ENCODE peak calls at places on chromosome 17, in ten cellular contexts. One of them, this sample, is unnamed.

GRCh38 chr17:82802141-82802540 is 37.7 kb downstream of the ZNF750 start:
- DNase-seq in CD8-positive, alpha-beta T cell: no peak
- DNase-seq in NB4: no peak
- DNase-seq in bronchial epithelial cell: no peak
- DNase-seq in tibial nerve: no peak
- DNase-seq in left ventricle myocardium inferior: no peak
- DNase-seq in AG09319: no peak
- DNase-seq in gastrocnemius medialis: no peak
- DNase-seq in SK-N-SH: no peak
- DNase-seq in GM20000: no peak
- DNase-seq in this sample: no peak

GRCh38 chr17:13833921-13834320 is 232.2 kb upstream of the HS3ST3A1 start:
- DNase-seq in CD8-positive, alpha-beta T cell: no peak
- DNase-seq in NB4: no peak
- DNase-seq in bronchial epithelial cell: no peak
- DNase-seq in tibial nerve: no peak
- DNase-seq in left ventricle myocardium inferior: no peak
- DNase-seq in AG09319: no peak
- DNase-seq in gastrocnemius medialis: no peak
- DNase-seq in SK-N-SH: no peak
- DNase-seq in GM20000: no peak
- DNase-seq in this sample: no peak

GRCh38 chr17:83201206-83202001 is 122.0 kb downstream of the METRNL start:
- DNase-seq in CD8-positive, alpha-beta T cell: no peak
- DNase-seq in NB4: peak; percentile 9
- DNase-seq in bronchial epithelial cell: no peak
- DNase-seq in tibial nerve: peak; percentile 7
- DNase-seq in left ventricle myocardium inferior: no peak
- DNase-seq in AG09319: no peak
- DNase-seq in gastrocnemius medialis: peak; percentile 8
- DNase-seq in SK-N-SH: no peak
- DNase-seq in GM20000: no peak
- DNase-seq in this sample: no peak

GRCh38 chr17:46851029-46851741 is at the start of gene WNT9B:
- DNase-seq in CD8-positive, alpha-beta T cell: no peak
- DNase-seq in NB4: no peak
- DNase-seq in bronchial epithelial cell: no peak
- DNase-seq in tibial nerve: no peak
- DNase-seq in left ventricle myocardium inferior: no peak
- DNase-seq in AG09319: no peak
- DNase-seq in gastrocnemius medialis: no peak
- DNase-seq in SK-N-SH: peak; percentile 90
- DNase-seq in GM20000: no peak
- DNase-seq in this sample: no peak

GRCh38 chr17:10295728-10296343 is 77.0 kb downstream of the MYH13 start:
- DNase-seq in CD8-positive, alpha-beta T cell: no peak
- DNase-seq in NB4: peak; percentile 77
- DNase-seq in bronchial epithelial cell: peak; percentile 34
- DNase-seq in tibial nerve: no peak
- DNase-seq in left ventricle myocardium inferior: peak; percentile 37
- DNase-seq in AG09319: peak; percentile 4
- DNase-seq in gastrocnemius medialis: no peak
- DNase-seq in SK-N-SH: peak; percentile 49
- DNase-seq in GM20000: peak; percentile 68
- DNase-seq in this sample: peak; percentile 12

GRCh38 chr17:82434216-82434565 is 15.8 kb upstream of the OGFOD3 start:
- DNase-seq in CD8-positive, alpha-beta T cell: no peak
- DNase-seq in NB4: no peak
- DNase-seq in bronchial epithelial cell: no peak
- DNase-seq in tibial nerve: no peak
- DNase-seq in left ventricle myocardium inferior: no peak
- DNase-seq in AG09319: no peak
- DNase-seq in gastrocnemius medialis: no peak
- DNase-seq in SK-N-SH: no peak
- DNase-seq in GM20000: peak; percentile 48
- DNase-seq in this sample: no peak

GRCh38 chr17:58329035-58329807 is 626 bp upstream of the TSPOAP1 start:
- DNase-seq in CD8-positive, alpha-beta T cell: peak; percentile 75
- DNase-seq in NB4: peak; percentile 98
- DNase-seq in bronchial epithelial cell: no peak
- DNase-seq in tibial nerve: no peak
- DNase-seq in left ventricle myocardium inferior: peak; percentile 30
- DNase-seq in AG09319: no peak
- DNase-seq in gastrocnemius medialis: no peak
- DNase-seq in SK-N-SH: peak; percentile 73
- DNase-seq in GM20000: peak; percentile 81
- DNase-seq in this sample: no peak

GRCh38 chr17:51391992-51392654 is 131.8 kb downstream of the UTP18 start:
- DNase-seq in CD8-positive, alpha-beta T cell: no peak
- DNase-seq in NB4: no peak
- DNase-seq in bronchial epithelial cell: peak; percentile 15
- DNase-seq in tibial nerve: no peak
- DNase-seq in left ventricle myocardium inferior: no peak
- DNase-seq in AG09319: no peak
- DNase-seq in gastrocnemius medialis: no peak
- DNase-seq in SK-N-SH: no peak
- DNase-seq in GM20000: no peak
- DNase-seq in this sample: no peak

GRCh38 chr17:65039349-65039988 is 17.1 kb downstream of the GNA13 start:
- DNase-seq in CD8-positive, alpha-beta T cell: peak; percentile 75
- DNase-seq in NB4: no peak
- DNase-seq in bronchial epithelial cell: peak; percentile 96
- DNase-seq in tibial nerve: no peak
- DNase-seq in left ventricle myocardium inferior: no peak
- DNase-seq in AG09319: no peak
- DNase-seq in gastrocnemius medialis: no peak
- DNase-seq in SK-N-SH: no peak
- DNase-seq in GM20000: peak; percentile 55
- DNase-seq in this sample: no peak

GRCh38 chr17:70794757-70795156 is 625.4 kb downstream of the KCNJ2 start:
- DNase-seq in CD8-positive, alpha-beta T cell: no peak
- DNase-seq in NB4: no peak
- DNase-seq in bronchial epithelial cell: no peak
- DNase-seq in tibial nerve: no peak
- DNase-seq in left ventricle myocardium inferior: no peak
- DNase-seq in AG09319: no peak
- DNase-seq in gastrocnemius medialis: no peak
- DNase-seq in SK-N-SH: no peak
- DNase-seq in GM20000: no peak
- DNase-seq in this sample: no peak

GRCh38 chr17:44960654-44961053 is 7.4 kb downstream of the C1QL1 start:
- DNase-seq in CD8-positive, alpha-beta T cell: no peak
- DNase-seq in NB4: no peak
- DNase-seq in bronchial epithelial cell: no peak
- DNase-seq in tibial nerve: no peak
- DNase-seq in left ventricle myocardium inferior: no peak
- DNase-seq in AG09319: no peak
- DNase-seq in gastrocnemius medialis: no peak
- DNase-seq in SK-N-SH: no peak
- DNase-seq in GM20000: no peak
- DNase-seq in this sample: no peak

GRCh38 chr17:66540131-66540781 is 237.8 kb downstream of the PRKCA start:
- DNase-seq in CD8-positive, alpha-beta T cell: no peak
- DNase-seq in NB4: peak; percentile 20
- DNase-seq in bronchial epithelial cell: no peak
- DNase-seq in tibial nerve: peak; percentile 53
- DNase-seq in left ventricle myocardium inferior: peak; percentile 35
- DNase-seq in AG09319: no peak
- DNase-seq in gastrocnemius medialis: no peak
- DNase-seq in SK-N-SH: peak; percentile 48
- DNase-seq in GM20000: no peak
- DNase-seq in this sample: peak; percentile 52

DNA sequence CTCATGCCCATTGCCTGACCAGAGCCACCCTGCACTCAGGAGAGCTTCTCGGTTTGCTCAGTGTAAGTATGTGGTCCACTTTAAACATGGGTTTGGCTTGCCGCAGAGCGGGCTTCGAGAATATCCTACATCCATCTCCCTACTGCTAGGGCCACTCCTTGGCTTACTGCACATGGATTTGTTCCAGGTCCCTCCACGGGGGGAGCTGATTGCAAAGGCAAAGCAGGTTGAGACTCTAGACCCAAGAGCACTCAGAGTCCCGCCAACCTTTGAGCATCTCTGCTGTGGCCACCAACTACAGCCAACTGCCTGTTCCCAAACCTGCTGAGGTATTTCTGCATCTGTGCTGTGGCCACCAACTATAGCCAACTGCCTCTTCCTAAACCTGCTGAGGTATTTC is 26.4 kb downstream of the RNF135 start:
- DNase-seq in CD8-positive, alpha-beta T cell: no peak
- DNase-seq in NB4: no peak
- DNase-seq in bronchial epithelial cell: no peak
- DNase-seq in tibial nerve: no peak
- DNase-seq in left ventricle myocardium inferior: no peak
- DNase-seq in AG09319: no peak
- DNase-seq in gastrocnemius medialis: no peak
- DNase-seq in SK-N-SH: no peak
- DNase-seq in GM20000: no peak
- DNase-seq in this sample: no peak
- TF ChIP-seq CTCF in CD8-positive, alpha-beta T cell: no peak
- TF ChIP-seq CTCF in NB4: no peak
- TF ChIP-seq CTCF in bronchial epithelial cell: no peak
- TF ChIP-seq CTCF in tibial nerve: no peak
- TF ChIP-seq CTCF in left ventricle myocardium inferior: no peak
- TF ChIP-seq CTCF in AG09319: no peak
- TF ChIP-seq CTCF in gastrocnemius medialis: no peak
- TF ChIP-seq CTCF in SK-N-SH: no peak
- TF ChIP-seq CTCF in GM20000: no peak
- TF ChIP-seq CTCF in this sample: no peak

GRCh38 chr17:75589017-75589918 is 1.7 kb downstream of the MYO15B start:
- DNase-seq in CD8-positive, alpha-beta T cell: peak; percentile 94
- DNase-seq in NB4: peak; percentile 89
- DNase-seq in bronchial epithelial cell: peak; percentile 36
- DNase-seq in tibial nerve: peak; percentile 95
- DNase-seq in left ventricle myocardium inferior: peak; percentile 98
- DNase-seq in AG09319: peak; percentile 62
- DNase-seq in gastrocnemius medialis: peak; percentile 89
- DNase-seq in SK-N-SH: peak; percentile 100
- DNase-seq in GM20000: peak; percentile 100
- DNase-seq in this sample: no peak
- TF ChIP-seq CTCF in CD8-positive, alpha-beta T cell: peak; percentile 61
- TF ChIP-seq CTCF in NB4: peak; percentile 11
- TF ChIP-seq CTCF in bronchial epithelial cell: peak; percentile 25
- TF ChIP-seq CTCF in tibial nerve: peak; percentile 98
- TF ChIP-seq CTCF in left ventricle myocardium inferior: peak; percentile 79
- TF ChIP-seq CTCF in AG09319: peak; percentile 25
- TF ChIP-seq CTCF in gastrocnemius medialis: peak; percentile 75
- TF ChIP-seq CTCF in SK-N-SH: peak; percentile 60
- TF ChIP-seq CTCF in GM20000: peak; percentile 85
- TF ChIP-seq CTCF in this sample: no peak

DNA sequence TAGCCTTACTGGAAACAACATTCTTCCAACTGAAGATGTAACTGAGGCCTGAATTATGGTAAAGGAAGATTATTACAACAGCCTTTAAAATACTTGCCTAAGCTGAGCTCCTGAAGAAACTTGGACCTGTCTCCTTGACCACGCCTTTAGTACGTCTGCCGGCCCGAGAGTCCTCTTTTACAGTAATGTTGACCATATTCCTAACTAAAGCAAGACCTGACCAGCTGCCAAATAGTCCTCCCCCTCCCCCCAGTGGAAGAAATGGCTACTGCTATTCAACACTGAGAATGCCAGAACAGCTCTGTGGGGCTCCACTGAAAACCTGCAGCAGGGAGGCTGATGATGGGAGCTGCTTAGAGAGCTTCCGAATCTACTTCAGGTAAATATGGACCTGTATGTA is 12.6 kb upstream of the FOXJ1 start:
- DNase-seq in CD8-positive, alpha-beta T cell: no peak
- DNase-seq in NB4: no peak
- DNase-seq in bronchial epithelial cell: no peak
- DNase-seq in tibial nerve: no peak
- DNase-seq in left ventricle myocardium inferior: no peak
- DNase-seq in AG09319: no peak
- DNase-seq in gastrocnemius medialis: no peak
- DNase-seq in SK-N-SH: no peak
- DNase-seq in GM20000: no peak
- DNase-seq in this sample: no peak
- TF ChIP-seq CTCF in CD8-positive, alpha-beta T cell: no peak
- TF ChIP-seq CTCF in NB4: no peak
- TF ChIP-seq CTCF in bronchial epithelial cell: peak; percentile 5
- TF ChIP-seq CTCF in tibial nerve: peak; percentile 23
- TF ChIP-seq CTCF in left ventricle myocardium inferior: no peak
- TF ChIP-seq CTCF in AG09319: no peak
- TF ChIP-seq CTCF in gastrocnemius medialis: peak; percentile 28
- TF ChIP-seq CTCF in SK-N-SH: peak; percentile 37
- TF ChIP-seq CTCF in GM20000: no peak
- TF ChIP-seq CTCF in this sample: peak; percentile 9

DNA sequence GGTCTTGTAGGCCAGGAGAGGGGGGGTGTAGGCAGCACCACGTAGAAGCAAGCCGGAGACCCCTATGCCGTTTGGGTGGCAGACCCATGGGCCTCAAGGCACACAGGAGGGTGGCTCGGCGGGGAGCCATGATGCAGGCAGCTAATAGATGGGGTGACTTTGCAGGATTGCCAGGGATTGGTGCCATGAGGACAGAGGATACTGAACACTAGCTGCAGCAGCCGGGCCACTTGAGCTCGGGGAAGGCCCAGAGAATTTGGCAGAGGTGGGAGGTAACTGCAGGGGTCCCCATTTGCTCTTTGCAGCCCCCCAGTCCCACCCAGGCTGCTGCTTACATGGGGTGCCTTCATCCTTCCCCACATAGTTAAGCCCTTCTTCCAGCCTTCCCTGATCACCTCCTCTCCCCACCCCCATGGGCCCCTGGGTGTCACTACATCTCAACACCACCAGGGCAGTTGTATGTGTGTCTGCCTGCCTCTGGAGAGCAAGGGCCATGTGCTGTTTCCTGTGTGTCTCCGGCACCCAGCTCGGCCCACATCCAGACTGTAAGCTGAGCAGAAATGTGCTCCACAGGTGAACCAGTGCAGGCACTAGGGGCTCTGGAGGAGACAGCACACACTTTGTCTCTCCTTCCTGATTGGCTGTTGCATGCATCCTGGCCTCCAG is 52.1 kb downstream of the SREBF1 start:
- DNase-seq in CD8-positive, alpha-beta T cell: peak; percentile 58
- DNase-seq in NB4: peak; percentile 48
- DNase-seq in bronchial epithelial cell: no peak
- DNase-seq in tibial nerve: no peak
- DNase-seq in left ventricle myocardium inferior: no peak
- DNase-seq in AG09319: no peak
- DNase-seq in gastrocnemius medialis: peak; percentile 73
- DNase-seq in SK-N-SH: peak; percentile 60
- DNase-seq in GM20000: no peak
- DNase-seq in this sample: no peak
- TF ChIP-seq CTCF in CD8-positive, alpha-beta T cell: peak; percentile 25
- TF ChIP-seq CTCF in NB4: peak; percentile 20
- TF ChIP-seq CTCF in bronchial epithelial cell: peak; percentile 23
- TF ChIP-seq CTCF in tibial nerve: no peak
- TF ChIP-seq CTCF in left ventricle myocardium inferior: peak; percentile 33
- TF ChIP-seq CTCF in AG09319: no peak
- TF ChIP-seq CTCF in gastrocnemius medialis: peak; percentile 42
- TF ChIP-seq CTCF in SK-N-SH: peak; percentile 25
- TF ChIP-seq CTCF in GM20000: no peak
- TF ChIP-seq CTCF in this sample: peak; percentile 19